ENCODE peak calls at places on chromosomes 11 and 22, in seven cellular contexts. One of them, this sample, is unnamed.

GRCh38 chr11:63574856-63575602 is 11.8 kb upstream of the PLAAT2 start:
- DNase-seq in fibroblast of mammary gland: peak
- DNase-seq in NCI-H2171 treated with DMSO at 0.1 percent for 48 hours: no peak
- DNase-seq in NCI-H1105 treated with DMSO at 0.1 percent for 48 hours: no peak
- DNase-seq in fibroblast of gingiva: peak
- DNase-seq in astrocyte of the spinal cord: peak
- DNase-seq in effector memory CD8-positive, alpha-beta T cell: no peak
- DNase-seq in this sample: no peak

GRCh38 chr11:105211806-105212531 is 72.4 kb upstream of the CARD18 start:
- DNase-seq in NCI-H1105 treated with DMSO at 0.1 percent for 48 hours: no peak
- DNase-seq in fibroblast of gingiva: peak
- DNase-seq in astrocyte of the spinal cord: peak
- DNase-seq in effector memory CD8-positive, alpha-beta T cell: no peak
- DNase-seq in fibroblast of mammary gland: no peak
- DNase-seq in NCI-H2171 treated with DMSO at 0.1 percent for 48 hours: no peak
- DNase-seq in this sample: no peak

GRCh38 chr11:125224391-125225015 is 60.0 kb downstream of the PKNOX2 start:
- DNase-seq in NCI-H1105 treated with DMSO at 0.1 percent for 48 hours: no peak
- DNase-seq in effector memory CD8-positive, alpha-beta T cell: no peak
- DNase-seq in NCI-H2171 treated with DMSO at 0.1 percent for 48 hours: no peak
- DNase-seq in astrocyte of the spinal cord: peak
- DNase-seq in fibroblast of gingiva: no peak
- DNase-seq in fibroblast of mammary gland: peak
- DNase-seq in this sample: peak

GRCh38 chr11:6319879-6320410 is 356 bp downstream of the CAVIN3 start:
- DNase-seq in NCI-H2171 treated with DMSO at 0.1 percent for 48 hours: no peak
- DNase-seq in fibroblast of gingiva: peak
- DNase-seq in NCI-H1105 treated with DMSO at 0.1 percent for 48 hours: no peak
- DNase-seq in effector memory CD8-positive, alpha-beta T cell: no peak
- DNase-seq in fibroblast of mammary gland: peak
- DNase-seq in astrocyte of the spinal cord: peak
- DNase-seq in this sample: peak

GRCh38 chr22:47966316-47966715 is 1203.9 kb downstream of the TBC1D22A start:
- DNase-seq in NCI-H2171 treated with DMSO at 0.1 percent for 48 hours: no peak
- DNase-seq in fibroblast of gingiva: no peak
- DNase-seq in fibroblast of mammary gland: no peak
- DNase-seq in NCI-H1105 treated with DMSO at 0.1 percent for 48 hours: no peak
- DNase-seq in astrocyte of the spinal cord: no peak
- DNase-seq in effector memory CD8-positive, alpha-beta T cell: no peak
- DNase-seq in this sample: no peak

GRCh38 chr11:36157151-36157519 is 132.1 kb downstream of the COMMD9 start:
- DNase-seq in fibroblast of mammary gland: peak
- DNase-seq in NCI-H2171 treated with DMSO at 0.1 percent for 48 hours: no peak
- DNase-seq in effector memory CD8-positive, alpha-beta T cell: no peak
- DNase-seq in NCI-H1105 treated with DMSO at 0.1 percent for 48 hours: no peak
- DNase-seq in fibroblast of gingiva: no peak
- DNase-seq in astrocyte of the spinal cord: no peak
- DNase-seq in this sample: no peak

GRCh38 chr11:73921180-73921579 is 29.6 kb upstream of the DNAJB13 start:
- DNase-seq in effector memory CD8-positive, alpha-beta T cell: no peak
- DNase-seq in fibroblast of gingiva: no peak
- DNase-seq in NCI-H2171 treated with DMSO at 0.1 percent for 48 hours: no peak
- DNase-seq in fibroblast of mammary gland: no peak
- DNase-seq in astrocyte of the spinal cord: no peak
- DNase-seq in NCI-H1105 treated with DMSO at 0.1 percent for 48 hours: no peak
- DNase-seq in this sample: no peak

GRCh38 chr22:46410291-46410808 is 74.8 kb downstream of the TRMU start:
- DNase-seq in effector memory CD8-positive, alpha-beta T cell: no peak
- DNase-seq in astrocyte of the spinal cord: no peak
- DNase-seq in NCI-H1105 treated with DMSO at 0.1 percent for 48 hours: no peak
- DNase-seq in NCI-H2171 treated with DMSO at 0.1 percent for 48 hours: no peak
- DNase-seq in fibroblast of gingiva: no peak
- DNase-seq in fibroblast of mammary gland: no peak
- DNase-seq in this sample: no peak

GRCh38 chr11:29734287-29734686 is 282.5 kb downstream of the KCNA4 start:
- DNase-seq in astrocyte of the spinal cord: no peak
- DNase-seq in effector memory CD8-positive, alpha-beta T cell: no peak
- DNase-seq in NCI-H2171 treated with DMSO at 0.1 percent for 48 hours: no peak
- DNase-seq in fibroblast of gingiva: no peak
- DNase-seq in fibroblast of mammary gland: no peak
- DNase-seq in NCI-H1105 treated with DMSO at 0.1 percent for 48 hours: no peak
- DNase-seq in this sample: no peak

GRCh38 chr11:107707807-107708206 is 4.0 kb downstream of the SLN start:
- DNase-seq in NCI-H2171 treated with DMSO at 0.1 percent for 48 hours: no peak
- DNase-seq in NCI-H1105 treated with DMSO at 0.1 percent for 48 hours: no peak
- DNase-seq in astrocyte of the spinal cord: no peak
- DNase-seq in fibroblast of gingiva: no peak
- DNase-seq in effector memory CD8-positive, alpha-beta T cell: no peak
- DNase-seq in fibroblast of mammary gland: no peak
- DNase-seq in this sample: no peak

GRCh38 chr11:43270468-43270867 is 41.3 kb upstream of the API5 start:
- DNase-seq in NCI-H1105 treated with DMSO at 0.1 percent for 48 hours: no peak
- DNase-seq in effector memory CD8-positive, alpha-beta T cell: no peak
- DNase-seq in fibroblast of mammary gland: no peak
- DNase-seq in fibroblast of gingiva: no peak
- DNase-seq in NCI-H2171 treated with DMSO at 0.1 percent for 48 hours: no peak
- DNase-seq in astrocyte of the spinal cord: no peak
- DNase-seq in this sample: no peak

GRCh38 chr11:70556884-70557741 is 158.8 kb downstream of the CTTN start:
- DNase-seq in astrocyte of the spinal cord: peak
- DNase-seq in fibroblast of mammary gland: peak
- DNase-seq in fibroblast of gingiva: no peak
- DNase-seq in NCI-H2171 treated with DMSO at 0.1 percent for 48 hours: peak
- DNase-seq in NCI-H1105 treated with DMSO at 0.1 percent for 48 hours: no peak
- DNase-seq in effector memory CD8-positive, alpha-beta T cell: no peak
- DNase-seq in this sample: peak

GRCh38 chr22:37965940-37966664 is 12.6 kb downstream of the POLR2F start:
- DNase-seq in NCI-H1105 treated with DMSO at 0.1 percent for 48 hours: no peak
- DNase-seq in astrocyte of the spinal cord: peak
- DNase-seq in NCI-H2171 treated with DMSO at 0.1 percent for 48 hours: no peak
- DNase-seq in fibroblast of mammary gland: peak
- DNase-seq in effector memory CD8-positive, alpha-beta T cell: no peak
- DNase-seq in fibroblast of gingiva: no peak
- DNase-seq in this sample: no peak